ENCODE peak calls at places on chromosomes 12 and 14, in six cellular contexts. D is ovary; G is stimulated activated CD4-positive, alpha-beta T cell treated with anti-CD3 and anti-CD28 coated beads, Interleukin-4, amount 100 ng/mL, for 24 hours; V is HFF-Myc; U is neural crest cell; X is epithelial cell of proximal tubule. S is an unnamed sample.

GRCh38 chr14:100392266-100392850 is 69.2 kb downstream of the SLC25A47 start:
- DNase-seq in V (no peak), G (no peak), X (no peak), U (no peak), D (no peak), S (no peak)

GRCh38 chr14:97713023-97713422 is 915.8 kb downstream of the VRK1 start:
- DNase-seq in D (no peak), U (no peak), G (peak), X (peak), V (no peak), S (no peak)

GRCh38 chr12:67760586-67761275 is 112.2 kb downstream of the DYRK2 start:
- DNase-seq in V (no peak), G (no peak), D (no peak), X (no peak), U (no peak), S (no peak)

GRCh38 chr12:1234073-1234472 is 243.1 kb downstream of the ERC1 start:
- DNase-seq in G (no peak), U (no peak), V (peak), X (no peak), D (no peak), S (no peak)

GRCh38 chr14:32472512-32473472 is 143.7 kb downstream of the AKAP6 start:
- DNase-seq in G (no peak), D (no peak), X (peak), V (peak), U (no peak), S (no peak)

GRCh38 chr12:77841467-77842054 is 10.9 kb downstream of the NAV3 start:
- DNase-seq in U (no peak), D (no peak), V (no peak), X (no peak), G (no peak), S (no peak)

GRCh38 chr12:104630230-104630670 is 173.5 kb downstream of the CHST11 start:
- DNase-seq in U (no peak), V (no peak), X (no peak), D (no peak), G (no peak), S (no peak)

GRCh38 chr12:53048033-53048779 is 1.7 kb upstream of the TNS2 start:
- DNase-seq in X (no peak), D (peak), G (peak), U (no peak), V (no peak), S (no peak)

GRCh38 chr12:69024907-69025306 is 91.9 kb upstream of the CPM start:
- DNase-seq in U (no peak), G (no peak), V (no peak), D (no peak), X (peak), S (no peak)

GRCh38 chr14:68245146-68246073 is 425.8 kb downstream of the RAD51B start:
- DNase-seq in D (peak), V (no peak), X (no peak), G (no peak), U (no peak), S (no peak)

GRCh38 chr14:77880056-77880455 is 80.1 kb downstream of the ADCK1 start:
- DNase-seq in X (no peak), U (no peak), D (no peak), G (no peak), V (no peak), S (no peak)

GRCh38 chr14:94571950-94572349 is 9.3 kb upstream of the SERPINA5 start:
- DNase-seq in V (no peak), X (peak), G (no peak), D (no peak), U (no peak), S (no peak)

GRCh38 chr12:115785548-115785947 is 491.9 kb downstream of the MED13L start:
- DNase-seq in X (no peak), U (no peak), V (no peak), D (no peak), G (no peak), S (no peak)

GRCh38 chr14:105060751-105061427 is 4.3 kb downstream of the GPR132 start:
- DNase-seq in U (no peak), X (no peak), D (no peak), G (peak), V (no peak), S (peak)

GRCh38 chr14:74886001-74886400 is 4.3 kb downstream of the DLST start:
- DNase-seq in U (no peak), D (no peak), V (peak), G (no peak), X (no peak), S (no peak)

S was measured in activated CD4-positive, alpha-beta memory T cell treated with anti-CD3 and anti-CD28 coated beads, Interleukin-2, amount 10 ng/mL, durations not matched to agents 7 days and 5 days.